ENCODE peak calls at places on chromosomes 4 and X, in four cellular contexts. L, N, C and R are unnamed samples.

GRCh38 chrX:150772150-150772970 is 79.2 kb downstream of the MTMR1 start:
- DNase-seq in L (peak; percentile 87), N (peak; percentile 82), C (peak; percentile 85), R (peak; percentile 81)

GRCh38 chr4:104447346-104447745 is 47.3 kb downstream of the CXXC4 start:
- DNase-seq in N (no peak), L (no peak), C (no peak), R (no peak)

GRCh38 chrX:24646745-24647182 is 383 bp downstream of the PCYT1B start:
- DNase-seq in N (no peak), C (peak; percentile 93), L (peak; percentile 70), R (no peak)

GRCh38 chrX:2707334-2707760 is 16.3 kb downstream of the CD99 start:
- DNase-seq in C (peak; percentile 61), N (peak; percentile 82), L (peak; percentile 72), R (peak; percentile 94)

GRCh38 chrX:121307441-121307840 is 260.0 kb downstream of the GLUD2 start:
- DNase-seq in N (no peak), C (no peak), L (no peak), R (no peak)

GRCh38 chr4:2791518-2792395 is 1.1 kb upstream of the SH3BP2 start:
- DNase-seq in C (peak; percentile 1), L (peak; percentile 48), N (no peak), R (no peak)

GRCh38 chr4:60579335-60579734 is 620.8 kb upstream of the ADGRL3 start:
- DNase-seq in C (no peak), L (no peak), N (no peak), R (peak; percentile 85)

GRCh38 chr4:154779362-154779947 is 1.6 kb upstream of the RBM46 start:
- DNase-seq in N (no peak), C (peak; percentile 41), L (peak; percentile 69), R (peak; percentile 49)

DNA sequence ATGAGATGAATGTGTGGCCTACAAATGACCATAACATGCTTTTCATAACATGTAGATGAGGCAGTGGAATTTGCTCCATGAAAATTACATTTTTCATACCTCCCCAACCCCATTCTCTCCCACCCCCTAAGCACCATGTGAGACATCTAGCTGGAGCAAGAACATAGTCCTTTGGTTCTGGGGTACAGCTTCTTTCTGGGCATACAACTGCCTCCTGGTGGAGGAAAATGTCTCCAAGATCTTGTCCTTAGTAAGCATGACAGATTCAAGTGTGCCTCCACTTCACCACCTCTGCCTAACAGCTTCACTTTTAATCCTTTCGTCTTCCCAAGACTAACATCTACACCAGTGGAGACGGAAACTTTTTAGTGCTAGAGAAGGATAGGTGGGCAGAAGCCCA is 8.0 kb downstream of the EXOC1L start:
- DNase-seq in C (no peak), L (no peak), N (no peak), R (no peak)
- TF ChIP-seq CTCF in C (no peak), L (peak; percentile 25), N (no peak), R (peak; percentile 14)

DNA sequence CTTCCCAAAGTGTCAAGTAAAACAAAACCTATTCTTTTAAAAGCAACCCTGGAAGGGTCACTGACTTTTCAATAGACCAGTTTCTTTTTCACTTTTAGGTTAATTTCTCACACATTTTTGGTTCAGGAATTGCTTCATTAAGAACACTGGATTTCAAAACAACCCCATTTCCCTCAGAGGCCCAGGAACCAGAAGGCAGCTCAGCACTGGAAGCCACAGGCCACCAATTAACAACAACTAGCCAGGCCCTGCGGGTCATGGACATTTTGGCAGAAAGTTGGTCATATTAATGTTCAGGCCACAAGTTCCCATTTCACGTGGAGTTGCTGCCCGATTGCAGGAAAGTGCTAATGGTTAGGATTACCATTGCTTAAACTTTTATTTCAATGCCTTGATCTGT is 39.8 kb downstream of the HAND2 start:
- DNase-seq in N (no peak), C (no peak), L (no peak), R (no peak)
- H3F3A ChIP-seq in N (no peaks in the 10 kb centered on the region), C (no peaks in the 10 kb centered on the region), L (no peaks in the 10 kb centered on the region), R (no peaks in the 10 kb centered on the region)

GRCh38 chr4:48985602-48985975 is 486 bp upstream of the CWH43 start:
- DNase-seq in C (no peak), N (no peak), L (no peak), R (no peak)
- H2AFZ ChIP-seq in C (peak overlapping the region; percentile 57), N (no peak overlapping the region), L (peak overlapping the region; percentile 99), R (peak overlapping the region; percentile 91)

DNA sequence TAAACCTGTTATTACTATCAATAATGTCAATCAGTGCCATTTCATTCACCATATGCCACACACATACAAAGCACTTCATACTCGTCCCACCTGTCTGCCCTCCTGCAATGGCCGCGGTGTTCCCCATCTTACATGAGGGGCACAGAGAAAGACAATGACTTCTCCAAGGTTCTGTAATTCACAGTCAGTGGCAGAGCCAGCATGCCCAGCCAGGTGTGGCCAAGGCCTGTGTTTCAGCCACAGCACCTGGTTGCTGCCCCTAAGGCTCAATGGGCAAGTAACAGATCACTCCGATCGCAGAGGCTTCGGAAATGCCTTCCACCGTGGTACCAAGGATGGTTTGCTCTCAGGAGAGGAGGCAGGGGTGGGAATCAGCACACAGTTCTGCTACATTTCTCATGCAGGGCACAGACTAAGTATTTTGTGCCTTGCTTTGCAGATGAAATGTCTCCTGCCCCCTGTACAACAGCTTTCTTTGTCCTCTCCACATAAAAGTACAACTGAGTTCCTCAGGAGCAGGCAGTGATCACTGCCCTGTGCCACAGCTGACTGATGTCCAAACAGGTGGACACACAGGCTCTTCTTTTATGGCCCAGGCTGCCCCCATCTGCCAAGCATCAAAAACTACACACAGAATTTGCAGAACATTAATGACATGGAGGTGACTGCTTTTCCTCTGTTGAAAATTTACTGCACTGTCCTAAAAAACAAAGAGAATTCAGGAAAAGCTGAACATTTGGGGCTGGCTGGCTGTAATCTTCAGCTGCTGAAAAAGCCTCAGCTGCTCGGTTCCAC is 10.8 kb downstream of the AFAP1 start:
- DNase-seq in C (peak; percentile 46), N (no peak), L (no peak), R (no peak)
- TF ChIP-seq CTCF in C (peak; percentile 48), N (peak; percentile 22), L (peak; percentile 48), R (peak; percentile 57)

DNA sequence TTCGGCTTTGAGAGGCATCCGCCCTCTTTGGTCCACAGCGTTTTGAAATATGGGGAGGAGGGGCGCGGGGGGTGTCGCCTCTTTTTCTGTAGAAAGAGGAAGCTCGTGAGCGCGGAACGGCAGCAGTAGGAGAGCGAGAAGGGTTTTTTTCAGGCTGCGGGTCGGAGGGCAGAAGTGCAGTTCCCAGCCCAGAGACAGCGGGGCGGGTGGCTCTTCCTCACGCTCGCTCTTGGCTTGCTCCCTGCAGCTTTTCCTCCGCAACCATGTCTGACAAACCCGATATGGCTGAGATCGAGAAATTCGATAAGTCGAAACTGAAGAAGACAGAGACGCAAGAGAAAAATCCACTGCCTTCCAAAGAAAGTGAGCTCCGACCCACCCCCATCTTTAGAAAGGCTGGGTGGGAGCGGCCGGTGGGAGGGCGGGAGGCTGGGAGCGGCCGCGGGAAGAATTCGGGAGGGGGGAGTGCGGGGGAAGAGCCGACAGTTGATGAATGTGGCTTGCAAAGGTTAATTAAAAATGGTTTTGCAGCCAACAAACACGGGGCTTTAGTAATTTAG is 1.2 kb downstream of the TMSB4X start:
- DNase-seq in L (peak; percentile 44), C (peak; percentile 80), N (peak; percentile 49), R (peak; percentile 43)
- H3F3A ChIP-seq in L (no peaks in the 10 kb centered on the region), C (peaks cover 44% of the 10 kb centered on the region), N (peaks cover 54% of the 10 kb centered on the region), R (peaks cover 10% of the 10 kb centered on the region)